ENCODE peak calls at places on chromosome 9, in four cellular contexts. L, X, F and T are unnamed samples.
A peak's percentile ranks its signal among the peaks of the same experiment; 100 is the strongest.

GRCh38 chr9:121912812-121913627 is 180.1 kb downstream of the TTLL11 start:
- DNase-seq in L (no peak), X (no peak), F (no peak), T (no peak)

GRCh38 chr9:124803911-124804310 is 27.0 kb downstream of the OLFML2A start:
- DNase-seq in L (no peak), X (no peak), F (no peak), T (no peak)

GRCh38 chr9:114411452-114411851 is 23.7 kb upstream of the AKNA start:
- DNase-seq in L (no peak), X (no peak), F (no peak), T (no peak)

GRCh38 chr9:2116073-2116472 is 100.9 kb downstream of the SMARCA2 start:
- DNase-seq in L (peak; percentile 24), X (peak; percentile 55), F (peak; percentile 8), T (peak; percentile 7)

GRCh38 chr9:134455951-134456739 is 129.9 kb downstream of the RXRA start:
- DNase-seq in L (no peak), X (no peak), F (no peak), T (no peak)

GRCh38 chr9:80467632-80468031 is 895.9 kb downstream of the TLE4 start:
- DNase-seq in L (no peak), X (no peak), F (no peak), T (no peak)

GRCh38 chr9:121222524-121223171 is 21.0 kb upstream of the RAB14 start:
- DNase-seq in L (peak; percentile 49), X (no peak), F (peak; percentile 30), T (peak; percentile 49)

GRCh38 chr9:7536310-7536939 is 263.2 kb downstream of the DMAC1 start:
- DNase-seq in L (peak; percentile 50), X (peak; percentile 64), F (peak; percentile 32), T (peak; percentile 45)

GRCh38 chr9:14517154-14517906 is 175.9 kb downstream of the ZDHHC21 start:
- DNase-seq in L (no peak), X (no peak), F (no peak), T (no peak)

GRCh38 chr9:88747768-88748167 is 212.8 kb downstream of the NXNL2 start:
- DNase-seq in L (peak; percentile 33), X (no peak), F (peak; percentile 81), T (no peak)

GRCh38 chr9:91415290-91415689 is 8.3 kb downstream of the NFIL3 start:
- DNase-seq in L (no peak), X (no peak), F (no peak), T (no peak)

GRCh38 chr9:111646417-111646816 is 15.0 kb upstream of the GNG10 start:
- DNase-seq in L (no peak), X (no peak), F (no peak), T (no peak)

DNA sequence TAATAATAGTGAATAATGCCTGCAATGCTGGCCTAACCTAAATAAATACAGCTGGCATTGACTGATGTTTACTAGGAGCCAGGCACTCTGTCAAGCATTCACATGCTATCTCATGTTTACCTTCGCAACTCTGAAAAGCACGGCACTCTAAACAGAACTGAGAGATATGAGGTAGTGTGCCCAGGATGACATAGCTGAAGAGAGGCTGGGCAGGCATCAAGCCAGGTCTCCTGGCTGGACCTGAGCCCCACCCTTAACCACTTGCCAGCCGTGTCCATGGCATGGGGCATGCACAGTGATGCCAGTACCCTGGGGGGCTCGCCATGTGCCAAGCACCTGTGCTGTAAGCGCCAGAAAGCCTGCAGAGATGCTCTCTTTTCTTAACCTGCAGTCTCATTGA is 119.4 kb upstream of the MVB12B start:
- DNase-seq in L (no peak), X (no peak), F (no peak), T (no peak)
- TF ChIP-seq ELF4 in L (no peak), X (no peak), F (no peak), T (no peak)

GRCh38 chr9:16461231-16461840 is 409.1 kb downstream of the BNC2 start:
- DNase-seq in L (no peak), X (peak; percentile 60), F (no peak), T (no peak)

GRCh38 chr9:16461851-16462250 is 408.6 kb downstream of the BNC2 start:
- DNase-seq in L (no peak), X (no peak), F (no peak), T (no peak)

GRCh38 chr9:16460711-16461110 is 409.8 kb downstream of the BNC2 start:
- DNase-seq in L (no peak), X (no peak), F (no peak), T (no peak)

GRCh38 chr9:16459421-16460148 is 410.9 kb downstream of the BNC2 start:
- DNase-seq in L (no peak), X (no peak), F (no peak), T (no peak)

DNA sequence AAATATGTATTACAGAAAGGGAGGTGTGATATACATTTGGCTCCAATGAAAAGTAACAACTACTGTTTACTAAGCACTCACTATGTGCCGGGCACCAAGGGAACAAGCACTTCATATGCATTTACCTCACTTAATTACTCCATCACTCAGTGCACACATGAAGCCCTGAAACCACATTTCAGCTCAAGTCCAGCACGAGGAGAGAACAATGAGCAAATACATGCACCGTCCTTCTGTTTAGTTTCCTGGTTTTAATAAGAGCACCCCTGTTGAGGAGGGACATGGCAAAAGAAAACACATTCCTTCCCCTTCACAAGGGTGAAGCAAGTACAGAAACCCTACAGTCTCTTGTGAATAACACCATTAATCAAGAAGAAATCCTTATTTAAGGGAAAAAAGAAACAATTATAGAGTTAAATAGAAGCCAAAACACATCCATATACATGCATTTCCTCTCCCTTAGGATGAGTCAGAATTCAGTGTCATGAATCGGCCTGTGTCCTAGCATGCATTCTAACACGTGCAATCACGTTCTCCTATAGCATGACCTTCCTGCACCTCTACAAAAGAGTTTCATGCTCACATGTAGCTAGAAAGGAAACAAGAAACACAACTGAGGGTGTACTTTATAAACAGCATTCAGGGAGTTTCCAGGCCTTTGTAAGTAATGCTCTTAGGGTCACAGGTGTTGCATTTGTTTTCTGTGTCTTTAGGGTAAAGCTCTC is 411.6 kb downstream of the BNC2 start:
- DNase-seq in L (no peak), X (no peak), F (no peak), T (no peak)
- TF ChIP-seq ELF4 in L (no peak), X (no peak), F (no peak), T (no peak)

GRCh38 chr9:86767373-86767772 is 179.9 kb downstream of the GAS1 start:
- DNase-seq in L (no peak), X (no peak), F (no peak), T (no peak)
- TF ChIP-seq ELF4 in L (no peak), X (no peak), F (no peak), T (no peak)

GRCh38 chr9:87657190-87657589 is 68.7 kb upstream of the CTSL start:
- DNase-seq in L (no peak), X (no peak), F (no peak), T (no peak)

GRCh38 chr9:87655731-87656130 is 70.2 kb upstream of the CTSL start:
- DNase-seq in L (no peak), X (no peak), F (no peak), T (no peak)

GRCh38 chr9:87659534-87660419 is 66.1 kb upstream of the CTSL start:
- DNase-seq in L (no peak), X (no peak), F (no peak), T (no peak)

GRCh38 chr9:87657893-87658292 is 68.0 kb upstream of the CTSL start:
- DNase-seq in L (no peak), X (no peak), F (no peak), T (no peak)

GRCh38 chr9:87656485-87656884 is 69.4 kb upstream of the CTSL start:
- DNase-seq in L (no peak), X (no peak), F (no peak), T (no peak)
- TF ChIP-seq ELF4 in L (no peak), X (no peak), F (no peak), T (no peak)

GRCh38 chr9:93996863-93997262 is 41.7 kb upstream of the BARX1 start:
- DNase-seq in L (no peak), X (no peak), F (no peak), T (no peak)
- TF ChIP-seq ELF4 in L (no peak), X (no peak), F (no peak), T (no peak)